ENCODE peak calls at places on chromosome 17, in six cellular contexts. V is A549, F is AG10803, S is tibial nerve, I is prostate gland, O is AG04450. Q is an unnamed sample.

GRCh38 chr17:34275881-34276280 is 5.9 kb downstream of the CCL7 start:
- DNase-seq in F (peak; percentile 96), S (no peak), I (no peak), V (peak; percentile 51), O (peak; percentile 95), Q (peak; percentile 87)

GRCh38 chr17:80792373-80792781 is 199.3 kb upstream of the CHMP6 start:
- DNase-seq in I (no peak), S (no peak), O (no peak), V (peak; percentile 21), F (no peak), Q (no peak)

GRCh38 chr17:50205111-50205821 is 3.8 kb upstream of the COL1A1 start:
- DNase-seq in V (no peak), S (peak; percentile 9), I (no peak), O (no peak), F (peak; percentile 53), Q (no peak)

GRCh38 chr17:81438024-81438664 is 42.9 kb downstream of the BAHCC1 start:
- DNase-seq in F (no peak), S (no peak), O (no peak), I (no peak), V (no peak), Q (no peak)

GRCh38 chr17:55632893-55633292 is 89.8 kb downstream of the TMEM100 start:
- DNase-seq in V (no peak), O (no peak), F (peak; percentile 24), I (no peak), S (no peak), Q (no peak)

GRCh38 chr17:48002920-48003685 is 32.2 kb downstream of the CDK5RAP3 start:
- DNase-seq in S (no peak), F (no peak), O (no peak), V (no peak), I (no peak), Q (no peak)

GRCh38 chr17:2189231-2189630 is 114.4 kb downstream of the SMG6 start:
- DNase-seq in V (no peak), O (no peak), S (no peak), F (peak; percentile 54), I (no peak), Q (no peak)

GRCh38 chr17:41773190-41773588 is 13.3 kb downstream of the JUP start:
- DNase-seq in S (no peak), V (peak; percentile 90), I (peak; percentile 89), F (peak; percentile 59), O (peak; percentile 74), Q (no peak)

GRCh38 chr17:17737938-17738894 is 57.0 kb downstream of the RAI1 start:
- DNase-seq in O (no peak), S (no peak), F (no peak), V (peak; percentile 83), I (peak; percentile 64), Q (no peak)

GRCh38 chr17:69412336-69412735 is 2.2 kb upstream of the MAP2K6 start:
- DNase-seq in S (no peak), O (no peak), I (no peak), V (no peak), F (no peak), Q (no peak)

GRCh38 chr17:3843935-3844516 is 2.0 kb downstream of the NCBP3 start:
- DNase-seq in O (no peak), V (peak; percentile 78), F (peak; percentile 24), I (no peak), S (no peak), Q (no peak)

GRCh38 chr17:5672141-5672540 is 87.8 kb upstream of the NLRP1 start:
- DNase-seq in F (no peak), V (no peak), I (no peak), O (no peak), S (no peak), Q (no peak)

GRCh38 chr17:15741624-15742023 is 9.5 kb downstream of the TBC1D26 start:
- DNase-seq in F (no peak), O (no peak), S (no peak), I (no peak), V (no peak), Q (no peak)

GRCh38 chr17:11644265-11645212 is 46.3 kb downstream of the DNAH9 start:
- DNase-seq in V (peak; percentile 82), O (no peak), S (peak; percentile 24), F (peak; percentile 53), I (peak; percentile 81), Q (no peak)

GRCh38 chr17:27245230-27245696 is 48.7 kb upstream of the WSB1 start:
- DNase-seq in F (peak; percentile 90), O (peak; percentile 82), V (peak; percentile 90), S (peak; percentile 67), I (peak; percentile 56), Q (peak; percentile 79)

GRCh38 chr17:78357177-78357586 is 2.7 kb downstream of the SOCS3 start:
- DNase-seq in S (no peak), F (peak; percentile 76), O (no peak), V (peak; percentile 55), I (no peak), Q (no peak)

GRCh38 chr17:50096092-50096491 is 941 bp downstream of the PDK2 start:
- DNase-seq in S (no peak), I (no peak), V (no peak), F (no peak), O (no peak), Q (no peak)

GRCh38 chr17:82932146-82933005 is 92.6 kb upstream of the ZNF750 start:
- DNase-seq in F (peak; percentile 44), S (no peak), I (no peak), V (no peak), O (peak; percentile 20), Q (peak; percentile 55)

GRCh38 chr17:82830249-82830661 is 9.6 kb downstream of the ZNF750 start:
- DNase-seq in F (no peak), V (no peak), I (no peak), S (no peak), O (no peak), Q (no peak)

GRCh38 chr17:64020068-64020766 is at the start of gene ICAM2:
- DNase-seq in V (no peak), O (no peak), S (no peak), F (no peak), I (peak; percentile 33), Q (no peak)

GRCh38 chr17:82321947-82322466 is 4.6 kb upstream of the CD7 start:
- DNase-seq in S (no peak), V (no peak), F (no peak), O (no peak), I (no peak), Q (no peak)

GRCh38 chr17:79741751-79742588 is 11.2 kb downstream of the ENPP7 start:
- DNase-seq in O (no peak), V (peak; percentile 69), F (peak; percentile 26), S (peak; percentile 40), I (peak; percentile 62), Q (no peak)

GRCh38 chr17:76345377-76345945 is 8.3 kb downstream of the PRPSAP1 start:
- DNase-seq in V (no peak), O (no peak), I (no peak), F (peak; percentile 53), S (no peak), Q (peak; percentile 10)

GRCh38 chr17:72775237-72775636 is 317.3 kb downstream of the SLC39A11 start:
- DNase-seq in I (no peak), S (no peak), O (no peak), V (no peak), F (no peak), Q (no peak)

GRCh38 chr17:72774251-72774650 is 318.2 kb downstream of the SLC39A11 start:
- DNase-seq in S (no peak), I (no peak), O (no peak), V (no peak), F (no peak), Q (no peak)

GRCh38 chr17:72771734-72772133 is 320.8 kb downstream of the SLC39A11 start:
- DNase-seq in I (no peak), V (no peak), F (no peak), O (no peak), S (no peak), Q (no peak)

GRCh38 chr17:72775914-72776313 is 316.6 kb downstream of the SLC39A11 start:
- DNase-seq in F (no peak), V (no peak), O (no peak), S (no peak), I (no peak), Q (no peak)

GRCh38 chr17:72772331-72772821 is 320.1 kb downstream of the SLC39A11 start:
- DNase-seq in I (no peak), O (no peak), V (no peak), F (no peak), S (no peak), Q (no peak)
- TF ChIP-seq CTCF in I (no peak), O (no peak), V (no peak), F (no peak), S (no peak), Q (no peak)

DNA sequence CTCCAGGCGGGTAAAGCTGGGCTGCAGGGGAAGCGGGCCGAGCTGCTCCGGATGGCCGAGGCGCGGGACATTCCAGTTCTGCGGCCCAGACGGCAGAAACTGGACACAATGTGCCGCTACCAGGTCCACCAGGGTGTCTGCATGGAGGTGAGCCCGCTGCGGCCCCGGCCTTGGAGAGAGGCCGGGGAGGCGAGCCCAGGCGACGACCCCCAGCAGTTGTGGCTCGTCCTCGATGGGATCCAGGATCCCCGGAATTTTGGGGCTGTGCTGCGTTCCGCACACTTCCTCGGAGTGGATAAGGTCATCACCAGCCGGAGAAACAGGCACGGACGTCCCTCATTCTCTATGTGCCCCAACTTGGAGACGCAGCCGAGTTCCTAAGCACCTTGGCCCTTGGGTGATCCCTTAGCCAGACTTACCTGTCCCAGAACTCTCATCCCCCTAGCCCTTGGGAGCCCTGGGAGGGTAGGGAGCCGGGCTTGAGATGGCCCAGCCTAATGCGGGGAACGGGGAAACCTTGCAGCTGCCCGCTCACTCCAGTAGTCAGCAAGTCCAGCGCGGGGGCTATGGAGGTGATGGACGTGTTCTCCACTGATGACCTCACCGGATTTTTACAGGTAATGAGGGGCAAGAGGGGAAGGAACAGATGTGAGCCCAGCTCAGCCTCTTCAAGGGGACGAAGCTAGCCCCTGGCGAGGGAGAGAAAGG is 801 bp downstream of the MRM1 start:
- DNase-seq in S (no peak), F (no peak), I (no peak), O (no peak), V (peak; percentile 22), Q (no peak)
- TF ChIP-seq CTCF in S (no peak), F (no peak), I (no peak), O (no peak), V (no peak), Q (no peak)

DNA sequence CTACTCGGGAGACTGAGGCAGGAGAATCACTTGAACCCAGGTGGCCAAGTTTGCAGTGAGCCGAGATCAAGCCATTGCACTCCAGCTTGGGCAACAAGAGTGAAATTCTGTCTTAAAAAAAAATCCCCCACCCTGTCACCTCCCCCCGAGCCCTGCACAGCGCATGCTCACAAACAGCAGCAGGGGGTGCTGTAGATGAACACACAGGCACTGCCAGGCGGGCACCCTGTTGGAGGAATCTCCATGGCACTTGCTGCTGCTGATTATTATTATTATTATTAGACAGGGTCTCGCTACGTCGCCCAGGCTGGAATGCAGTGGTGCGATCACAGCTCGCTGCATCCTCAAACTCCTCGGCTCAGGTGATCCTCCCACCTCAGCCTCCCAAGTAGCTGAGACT is 24.6 kb downstream of the FZD2 start:
- DNase-seq in I (no peak), S (no peak), F (no peak), O (no peak), V (peak; percentile 68), Q (no peak)
- TF ChIP-seq CTCF in I (no peak), S (no peak), F (peak; percentile 32), O (peak; percentile 30), V (peak; percentile 44), Q (peak; percentile 26)

DNA sequence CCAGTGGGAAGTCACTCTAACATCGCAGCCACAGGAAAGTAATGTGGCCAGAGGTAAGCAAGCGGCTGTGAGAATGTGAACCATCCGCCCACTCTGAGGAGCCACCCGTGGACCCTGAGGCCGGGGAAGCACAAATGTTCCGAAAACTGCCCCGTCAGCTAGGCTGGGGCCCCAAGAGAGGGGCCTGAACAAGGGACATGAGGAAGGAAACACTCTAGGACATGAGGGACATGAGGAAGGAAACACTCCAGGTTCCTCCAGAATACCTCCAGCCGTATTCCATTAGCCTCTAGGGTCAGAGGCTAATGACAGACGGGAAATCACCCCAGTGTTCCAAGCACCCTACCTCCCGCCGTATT is 317 bp downstream of the TEFM start:
- DNase-seq in F (no peak), V (no peak), S (no peak), O (no peak), I (no peak), Q (no peak)
- TF ChIP-seq CTCF in F (no peak), V (no peak), S (no peak), O (no peak), I (no peak), Q (no peak)

Q was measured in AG09319.